ENCODE peak calls at places on chromosomes 6 and 20, in six cellular contexts. F is HCT116, H is PC-3, K is upper lobe of left lung, C is aorta, L is pancreas. D is an unnamed sample. For H3K4me1, the result is how much of the 10 kb centered on the place peaks cover.

GRCh38 chr6:7260291-7261029 is 52.5 kb downstream of the SSR1 start:
- ATAC-seq in K (peak), C (no peak), F (peak), H (peak), L (peak), D (peak)

GRCh38 chr6:137904822-137905617 is 38.0 kb downstream of the TNFAIP3 start:
- ATAC-seq in C (no peak), K (peak), F (no peak), L (peak), H (no peak), D (no peak)

GRCh38 chr6:71077655-71078054 is 120.8 kb upstream of the B3GAT2 start:
- ATAC-seq in L (no peak), H (no peak), C (no peak), K (no peak), F (no peak), D (no peak)

GRCh38 chr6:167714166-167714565 is 112.5 kb upstream of the AFDN start:
- ATAC-seq in K (no peak), H (no peak), C (no peak), L (no peak), F (no peak), D (no peak)

GRCh38 chr6:163147988-163148387 is 266.5 kb upstream of the QKI start:
- ATAC-seq in F (peak), L (no peak), K (no peak), C (no peak), H (peak), D (no peak)

GRCh38 chr6:129662980-129663431 is 47.0 kb downstream of the ARHGAP18 start:
- ATAC-seq in L (no peak), C (no peak), K (no peak), H (no peak), F (no peak), D (no peak)

GRCh38 chr6:82441047-82441770 is 77.6 kb downstream of the TPBG start:
- ATAC-seq in L (no peak), H (no peak), C (no peak), K (no peak), F (no peak), D (no peak)

GRCh38 chr6:28659250-28659566 is 133.5 kb downstream of the GPX5 start:
- ATAC-seq in C (no peak), F (no peak), L (no peak), H (no peak), K (no peak), D (no peak)

GRCh38 chr20:50517817-50518154 is 7.6 kb downstream of the PTPN1 start:
- ATAC-seq in L (no peak), C (no peak), F (no peak), H (no peak), K (no peak), D (no peak)

GRCh38 chr6:137722749-137723272 is 144.2 kb upstream of the TNFAIP3 start:
- ATAC-seq in K (no peak), F (no peak), H (no peak), C (no peak), L (no peak), D (no peak)

GRCh38 chr6:53240139-53240538 is 91.5 kb upstream of the GCM1 start:
- ATAC-seq in L (no peak), H (no peak), F (no peak), K (no peak), C (no peak), D (no peak)

GRCh38 chr6:40936810-40937209 is 102.2 kb downstream of the UNC5CL start:
- ATAC-seq in K (no peak), C (no peak), H (peak), F (no peak), L (no peak), D (no peak)

GRCh38 chr6:129889580-129889979 is 28.5 kb upstream of the TMEM244 start:
- ATAC-seq in C (no peak), K (no peak), L (no peak), H (peak), F (peak), D (no peak)

GRCh38 chr6:154227862-154228520 is 128.6 kb downstream of the IPCEF1 start:
- ATAC-seq in L (no peak), H (no peak), K (no peak), F (no peak), C (no peak), D (no peak)

GRCh38 chr20:46222521-46223007 is 85.7 kb downstream of the CDH22 start:
- ATAC-seq in C (no peak), K (no peak), L (peak), H (no peak), F (no peak), D (peak)

GRCh38 chr6:44120692-44121443 is 6.4 kb downstream of the MRPL14 start:
- ATAC-seq in H (no peak), L (no peak), K (no peak), F (no peak), C (no peak), D (no peak)

GRCh38 chr6:44126320-44127149 is 717 bp downstream of the MRPL14 start:
- ATAC-seq in F (peak), L (peak), H (peak), K (peak), C (peak), D (peak)

GRCh38 chr6:44119704-44120262 is 7.5 kb downstream of the MRPL14 start:
- ATAC-seq in F (no peak), L (no peak), H (no peak), K (peak), C (no peak), D (no peak)

GRCh38 chr6:44122821-44123220 is 4.4 kb downstream of the MRPL14 start:
- ATAC-seq in F (no peak), K (no peak), C (no peak), H (no peak), L (no peak), D (no peak)

DNA sequence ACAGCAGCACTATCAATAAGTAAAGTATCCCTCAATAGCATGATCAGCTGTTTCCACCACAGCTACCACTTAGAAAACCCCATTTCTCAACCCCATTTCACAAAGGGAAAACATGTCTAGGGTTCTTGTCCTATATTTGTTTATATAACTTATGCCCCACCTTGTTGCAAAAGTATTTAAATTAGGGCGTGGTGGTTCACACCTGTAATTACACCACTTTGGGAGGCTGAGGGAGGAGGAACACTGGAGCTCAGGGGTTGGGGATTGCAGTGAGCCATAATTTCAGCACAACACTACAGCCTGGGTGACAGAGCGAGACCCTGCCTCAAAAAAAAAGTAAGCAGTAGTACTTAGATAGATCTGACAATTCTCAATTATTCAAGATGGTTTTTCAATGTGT is 3.7 kb downstream of the MRPL14 start:
- ATAC-seq in F (no peak), L (no peak), K (no peak), H (no peak), C (no peak), D (no peak)
- H3K27ac ChIP-seq in F (no peak), L (no peak), K (peak), H (no peak), C (no peak), D (peak)

DNA sequence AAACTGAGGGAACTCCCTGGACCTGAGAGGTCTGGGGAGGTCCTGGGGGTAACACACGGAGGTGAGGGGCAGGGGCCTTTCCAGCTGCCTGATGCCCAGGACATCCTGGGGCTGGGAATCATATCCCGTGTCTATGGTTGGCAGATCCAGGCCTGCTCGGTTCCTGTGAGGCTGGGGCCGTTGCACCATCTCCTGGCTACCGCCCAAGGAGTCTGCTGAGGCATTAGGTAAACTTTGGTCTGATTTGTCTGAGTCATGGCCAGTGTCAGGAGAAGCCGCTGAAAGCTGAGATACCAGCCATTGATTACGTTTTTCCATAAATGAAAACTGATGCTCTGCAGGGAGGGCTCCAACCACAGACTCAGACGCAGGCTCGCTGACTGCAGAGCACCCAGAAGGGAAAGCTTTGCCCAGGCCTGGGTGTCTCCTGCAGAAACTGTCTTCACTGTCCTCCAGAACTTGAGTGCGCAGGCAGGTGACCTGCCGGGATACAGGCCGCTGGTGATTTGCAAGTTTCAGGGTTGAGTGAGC is 14.2 kb downstream of the TRAF3IP2 start:
- ATAC-seq in C (peak), L (peak), F (peak), K (peak), H (peak), D (peak)
- H3K4me3 ChIP-seq in C (no peak), L (no peak), F (peak), K (no peak), H (peak), D (no peak)

GRCh38 chr20:62208805-62209755 is 11.0 kb downstream of the HRH3 start:
- ATAC-seq in L (peak), H (peak), C (no peak), K (no peak), F (peak), D (no peak)
- H3K4me1 ChIP-seq in L (under half), H (under half), C (under half), K (under half), F (under half), D (under half)

GRCh38 chr6:25469797-25470388 is 182.1 kb upstream of the SCGN start:
- ATAC-seq in F (no peak), C (no peak), H (no peak), L (no peak), K (no peak), D (no peak)

GRCh38 chr6:25465931-25466330 is 186.1 kb upstream of the SCGN start:
- ATAC-seq in L (no peak), K (no peak), F (no peak), H (no peak), C (no peak), D (no peak)

GRCh38 chr6:25462235-25462897 is 183.2 kb downstream of the CARMIL1 start:
- ATAC-seq in L (no peak), F (no peak), C (no peak), H (no peak), K (no peak), D (no peak)

GRCh38 chr6:25468881-25469280 is 183.1 kb upstream of the SCGN start:
- ATAC-seq in K (no peak), L (no peak), F (no peak), C (no peak), H (no peak), D (no peak)

GRCh38 chr6:25464225-25464624 is 185.1 kb downstream of the CARMIL1 start:
- ATAC-seq in K (no peak), C (no peak), L (no peak), H (no peak), F (no peak), D (no peak)
- H3K27ac ChIP-seq in K (no peak), C (no peak), L (no peak), H (no peak), F (no peak), D (no peak)

GRCh38 chr20:3798405-3798768 is 2.3 kb downstream of the CDC25B start:
- ATAC-seq in F (no peak), H (no peak), K (no peak), C (no peak), L (no peak), D (no peak)
- H3K4me3 ChIP-seq in F (peak), H (peak), K (peak), C (no peak), L (no peak), D (no peak)

D was measured in gastroesophageal sphincter.